ENCODE peak calls at places on chromosome 15, in seven cellular contexts. F is posterior vena cava, W is NT2/D1, H is ecto neural progenitor cell, Z is amygdala, I is germinal center, O is astrocyte of the cerebellum. P is an unnamed sample.
A peak's percentile ranks its signal among the peaks of the same experiment; 100 is the strongest.

GRCh38 chr15:38220874-38221273 is 31.8 kb upstream of the SPRED1 start:
- DNase-seq in O (no peak), Z (no peak), H (no peak), W (no peak), F (no peak), I (no peak), P (no peak)

GRCh38 chr15:80090879-80091503 is 31.5 kb downstream of the ZFAND6 start:
- DNase-seq in I (no peak), H (no peak), O (no peak), W (no peak), Z (no peak), F (no peak), P (no peak)

GRCh38 chr15:48084759-48085420 is 35.9 kb upstream of the SLC24A5 start:
- DNase-seq in W (peak; percentile 3), H (no peak), I (peak; percentile 7), O (peak; percentile 59), F (no peak), Z (no peak), P (no peak)

GRCh38 chr15:64975390-64975789 is 14.3 kb downstream of the SPG21 start:
- DNase-seq in I (no peak), W (no peak), O (no peak), H (no peak), F (no peak), Z (no peak), P (no peak)

GRCh38 chr15:79595995-79596622 is 164.0 kb downstream of the MINAR1 start:
- DNase-seq in Z (no peak), O (peak; percentile 47), W (peak; percentile 93), H (peak; percentile 83), F (no peak), I (peak; percentile 91), P (peak; percentile 38)

GRCh38 chr15:70430029-70430428 is 332.3 kb upstream of the TLE3 start:
- DNase-seq in Z (no peak), I (no peak), H (no peak), W (no peak), F (no peak), O (no peak), P (no peak)

GRCh38 chr15:88003928-88004327 is 252.6 kb downstream of the NTRK3 start:
- DNase-seq in F (no peak), H (no peak), I (no peak), W (no peak), O (no peak), Z (no peak), P (no peak)

GRCh38 chr15:34336333-34336732 is 1.2 kb downstream of the SLC12A6 start:
- DNase-seq in H (no peak), W (no peak), I (no peak), F (no peak), Z (no peak), O (no peak), P (no peak)

GRCh38 chr15:76185716-76186115 is 125.6 kb downstream of the ETFA start:
- DNase-seq in H (no peak), W (peak; percentile 50), F (no peak), Z (no peak), I (peak; percentile 59), O (no peak), P (no peak)

GRCh38 chr15:28918141-28918983 is 32.6 kb downstream of the APBA2 start:
- DNase-seq in O (no peak), Z (no peak), H (peak; percentile 85), I (no peak), W (peak; percentile 52), F (peak; percentile 73), P (no peak)

GRCh38 chr15:67850995-67851535 is 11.2 kb upstream of the RNU6-1 start:
- DNase-seq in Z (no peak), I (no peak), W (no peak), F (peak; percentile 73), H (no peak), O (no peak), P (peak; percentile 43)

GRCh38 chr15:74642724-74643367 is 27.2 kb downstream of the CLK3 start:
- DNase-seq in F (no peak), I (no peak), H (no peak), W (peak; percentile 68), Z (no peak), O (peak; percentile 32), P (no peak)

GRCh38 chr15:49187537-49188245 is 17.6 kb downstream of the GALK2 start:
- DNase-seq in I (no peak), F (no peak), O (no peak), W (no peak), H (no peak), Z (no peak), P (no peak)

GRCh38 chr15:95024388-95024787 is 793.0 kb downstream of the MCTP2 start:
- DNase-seq in H (no peak), I (no peak), F (no peak), O (peak; percentile 9), W (no peak), Z (no peak), P (no peak)

GRCh38 chr15:37059051-37059450 is 41.3 kb downstream of the MEIS2 start:
- DNase-seq in O (no peak), H (no peak), F (no peak), I (no peak), W (no peak), Z (no peak), P (no peak)

GRCh38 chr15:25863067-25863967 is at the start of gene ATP10A:
- DNase-seq in W (no peak), F (peak; percentile 88), O (no peak), Z (no peak), I (no peak), H (no peak), P (no peak)

GRCh38 chr15:73677146-73677607 is 7.0 kb upstream of the CD276 start:
- DNase-seq in O (peak; percentile 70), Z (no peak), W (no peak), I (peak; percentile 40), H (no peak), F (no peak), P (peak; percentile 37)

GRCh38 chr15:44550734-44551133 is 13.8 kb downstream of the EIF3J start:
- DNase-seq in W (no peak), Z (no peak), F (no peak), I (no peak), H (no peak), O (no peak), P (no peak)

GRCh38 chr15:51244366-51244977 is 93.9 kb downstream of the CYP19A1 start:
- DNase-seq in Z (no peak), W (no peak), I (no peak), O (no peak), H (no peak), F (no peak), P (no peak)

GRCh38 chr15:57003418-57003817 is 85.0 kb downstream of the TCF12 start:
- DNase-seq in F (no peak), H (no peak), I (no peak), O (peak; percentile 37), W (no peak), Z (no peak), P (no peak)

GRCh38 chr15:38398134-38398533 is 55.8 kb upstream of the FAM98B start:
- DNase-seq in H (no peak), I (no peak), W (no peak), O (peak; percentile 99), F (peak; percentile 84), Z (no peak), P (no peak)

GRCh38 chr15:39856357-39856756 is 63.7 kb downstream of the GPR176 start:
- DNase-seq in H (no peak), Z (no peak), O (no peak), F (no peak), I (no peak), W (no peak), P (no peak)

GRCh38 chr15:101652783-101653430 is 726 bp upstream of the TM2D3 start:
- DNase-seq in I (no peak), F (no peak), W (no peak), O (no peak), Z (no peak), H (no peak), P (peak; percentile 58)

GRCh38 chr15:70480196-70480856 is 283.0 kb downstream of the UACA start:
- DNase-seq in H (no peak), F (peak; percentile 64), I (no peak), W (no peak), O (no peak), Z (no peak), P (no peak)

GRCh38 chr15:25671132-25671531 is 192.0 kb downstream of the ATP10A start:
- DNase-seq in Z (no peak), W (no peak), O (no peak), H (no peak), I (no peak), F (no peak), P (no peak)

GRCh38 chr15:75104804-75105557 is 81.6 kb downstream of the PPCDC start:
- DNase-seq in F (no peak), I (peak; percentile 60), Z (no peak), O (peak; percentile 83), H (no peak), W (no peak), P (no peak)

GRCh38 chr15:65077981-65078352 is 1.4 kb downstream of the KBTBD13 start:
- DNase-seq in W (no peak), H (peak; percentile 80), F (peak; percentile 87), Z (no peak), O (no peak), I (peak; percentile 36), P (peak; percentile 62)

GRCh38 chr15:84805221-84805620 is 11.9 kb upstream of the ALPK3 start:
- DNase-seq in Z (no peak), F (no peak), O (no peak), H (no peak), W (no peak), I (no peak), P (no peak)

GRCh38 chr15:59609730-59610712 is 1.6 kb upstream of the GCNT3 start:
- DNase-seq in O (no peak), I (no peak), Z (no peak), F (no peak), H (no peak), W (no peak), P (no peak)

GRCh38 chr15:98776607-98777281 is 128.4 kb downstream of the IGF1R start:
- DNase-seq in I (no peak), O (peak; percentile 92), H (no peak), W (no peak), Z (no peak), F (no peak), P (no peak)

GRCh38 chr15:59995568-59996349 is 8.4 kb upstream of the FOXB1 start:
- DNase-seq in W (no peak), Z (no peak), I (no peak), O (no peak), F (no peak), H (no peak), P (no peak)

GRCh38 chr15:57327985-57328471 is 48.3 kb upstream of the CGNL1 start:
- DNase-seq in F (peak; percentile 86), I (no peak), Z (no peak), W (no peak), H (no peak), O (peak; percentile 91), P (no peak)

GRCh38 chr15:46222861-46223260 is 588.0 kb downstream of the SQOR start:
- DNase-seq in F (no peak), I (no peak), W (no peak), H (no peak), Z (no peak), O (no peak), P (no peak)

GRCh38 chr15:87620393-87620792 is 636.1 kb downstream of the NTRK3 start:
- DNase-seq in Z (no peak), F (no peak), W (no peak), H (no peak), O (no peak), I (no peak), P (no peak)

GRCh38 chr15:94620632-94621031 is 389.3 kb downstream of the MCTP2 start:
- DNase-seq in I (no peak), W (no peak), F (no peak), O (no peak), H (no peak), Z (no peak), P (no peak)

GRCh38 chr15:82110144-82110543 is 64.3 kb upstream of the MEX3B start:
- DNase-seq in I (no peak), H (no peak), O (no peak), W (no peak), Z (no peak), F (no peak), P (no peak)

P was measured in right lobe of liver.